ENCODE peak calls at places on chromosomes 4 and X, in nine cellular contexts. J is nephron progenitor cell; R is activated naive CD4-positive, alpha-beta T cell treated with anti-CD3 and anti-CD28 coated beads, Interleukin-2, amount 50 U/mL, for 72 hours; D is stimulated activated CD4-positive, alpha-beta T cell treated with anti-CD3 and anti-CD28 coated beads, Interleukin-4, amount 100 ng/mL, for 1 hour; A is HEK293T; Q is tibial artery; H is colonic mucosa; O is suprapubic skin; U is T-helper 9 cell. X is an unnamed sample.

GRCh38 chrX:10240918-10241317 is 84.1 kb downstream of the CLCN4 start:
- DNase-seq in J (no peak), O (no peak), U (no peak), R (no peak), D (no peak), Q (no peak), H (no peak), A (no peak), X (no peak)

GRCh38 chr4:7512428-7512827 is 77.7 kb upstream of the PSAPL1 start:
- DNase-seq in J (no peak), O (no peak), Q (no peak), A (no peak), H (no peak), R (no peak), D (no peak), U (no peak), X (no peak)

GRCh38 chr4:53586121-53586816 is 5.0 kb downstream of the LNX1 start:
- DNase-seq in J (no peak), D (no peak), Q (no peak), O (no peak), U (no peak), A (no peak), H (no peak), R (no peak), X (no peak)

GRCh38 chr4:27702710-27703431 is 842.2 kb downstream of the STIM2 start:
- DNase-seq in O (no peak), Q (no peak), H (no peak), D (no peak), R (no peak), U (no peak), J (no peak), A (no peak), X (no peak)

GRCh38 chr4:160353548-160353947 is 1250.7 kb downstream of the RAPGEF2 start:
- DNase-seq in D (no peak), A (no peak), U (no peak), J (no peak), H (no peak), Q (no peak), R (no peak), O (no peak), X (no peak)

GRCh38 chrX:77431227-77431626 is 16.0 kb upstream of the FGF16 start:
- DNase-seq in A (no peak), J (no peak), H (no peak), Q (peak; percentile 43), R (no peak), D (no peak), U (no peak), O (no peak), X (no peak)

GRCh38 chrX:44937606-44938005 is 64.6 kb downstream of the KDM6A start:
- DNase-seq in Q (no peak), O (no peak), U (no peak), H (no peak), J (no peak), R (no peak), D (no peak), A (no peak), X (no peak)

GRCh38 chr4:84495448-84496221 is 3.5 kb downstream of the NKX6-1 start:
- DNase-seq in A (no peak), H (no peak), R (no peak), U (no peak), D (no peak), Q (no peak), J (no peak), O (no peak), X (no peak)

GRCh38 chr4:48483006-48483776 is at the start of gene SLC10A4:
- DNase-seq in Q (no peak), A (peak; percentile 52), H (no peak), O (no peak), J (peak; percentile 78), R (no peak), D (peak; percentile 15), U (no peak), X (no peak)

GRCh38 chrX:10922158-10922557 is 189.0 kb upstream of the HCCS start:
- DNase-seq in Q (no peak), R (no peak), H (no peak), O (no peak), A (no peak), U (no peak), J (no peak), D (no peak), X (no peak)

GRCh38 chr4:3426465-3427133 is 15.2 kb upstream of the HGFAC start:
- DNase-seq in O (no peak), A (no peak), D (no peak), H (no peak), U (no peak), J (no peak), Q (no peak), R (no peak), X (no peak)

GRCh38 chr4:88573286-88573994 is 18.8 kb upstream of the HERC3 start:
- DNase-seq in J (no peak), H (no peak), U (no peak), R (no peak), D (no peak), Q (no peak), O (no peak), A (no peak), X (no peak)

GRCh38 chrX:1463581-1464281 is 11.0 kb upstream of the ASMTL start:
- DNase-seq in H (no peak), R (peak; percentile 53), U (no peak), Q (peak; percentile 11), O (peak; percentile 61), A (no peak), J (no peak), D (no peak), X (peak; percentile 27)

GRCh38 chr4:98352940-98353339 is 91.8 kb downstream of the RAP1GDS1 start:
- DNase-seq in Q (no peak), A (no peak), R (no peak), O (no peak), H (no peak), U (no peak), D (no peak), J (no peak), X (no peak)

GRCh38 chr4:185318679-185319078 is 77.0 kb downstream of the LRP2BP start:
- DNase-seq in R (no peak), J (no peak), H (no peak), O (no peak), U (no peak), A (no peak), Q (no peak), D (no peak), X (no peak)

GRCh38 chr4:150211821-150212445 is 133.7 kb downstream of the DCLK2 start:
- DNase-seq in H (no peak), U (no peak), Q (no peak), O (no peak), D (no peak), A (no peak), J (no peak), R (no peak), X (no peak)

GRCh38 chrX:72031118-72031517 is 100.6 kb downstream of the RTL5 start:
- DNase-seq in J (no peak), A (no peak), R (no peak), Q (no peak), U (no peak), H (peak; percentile 7), O (no peak), D (no peak), X (no peak)